ENCODE peak calls at places on chromosomes 12 and 14, in ten cellular contexts. Q is NCI-H510A treated with DMSO at 0.1 percent for 48 hours; U is psoas muscle; A is Calu3; B is left cardiac atrium; V is stomach; H is cardiac fibroblast; J is left ventricle myocardium superior; Z is heart left ventricle; G is stimulated activated CD4-positive, alpha-beta T cell treated with anti-CD3 and anti-CD28 coated beads, Interleukin-4, amount 100 ng/mL, for 1 hour. D is an unnamed sample.
A peak's percentile ranks its signal among the peaks of the same experiment; 100 is the strongest.

GRCh38 chr12:129401572-129401971 is 502.3 kb downstream of the TMEM132D start:
- DNase-seq in Q (no peak), U (no peak), A (no peak), B (no peak), V (peak; percentile 75), H (no peak), J (no peak), Z (no peak), G (no peak), D (no peak)

GRCh38 chr12:111201036-111201435 is 167.9 kb downstream of the PHETA1 start:
- DNase-seq in Q (no peak), U (no peak), A (no peak), B (no peak), V (no peak), H (no peak), J (no peak), Z (no peak), G (no peak), D (no peak)

GRCh38 chr12:110382683-110383082 is 20.8 kb downstream of the ANAPC7 start:
- DNase-seq in Q (no peak), U (no peak), A (no peak), B (no peak), V (no peak), H (no peak), J (no peak), Z (no peak), G (no peak), D (no peak)

GRCh38 chr12:65881348-65881961 is 57.2 kb downstream of the HMGA2 start:
- DNase-seq in Q (no peak), U (peak; percentile 41), A (no peak), B (peak; percentile 41), V (peak; percentile 30), H (peak; percentile 86), J (peak; percentile 46), Z (peak; percentile 28), G (no peak), D (no peak)

GRCh38 chr14:33842299-33842698 is 108.6 kb downstream of the EGLN3 start:
- DNase-seq in Q (no peak), U (no peak), A (peak; percentile 17), B (no peak), V (no peak), H (no peak), J (no peak), Z (no peak), G (no peak), D (no peak)

GRCh38 chr12:6852651-6853354 is 853 bp downstream of the USP5 start:
- DNase-seq in Q (peak; percentile 14), U (no peak), A (peak; percentile 38), B (peak; percentile 56), V (peak; percentile 32), H (peak; percentile 76), J (peak; percentile 39), Z (no peak), G (peak; percentile 70), D (no peak)

GRCh38 chr14:54564071-54564798 is 2.7 kb upstream of the SAMD4A start:
- DNase-seq in Q (peak; percentile 38), U (no peak), A (no peak), B (no peak), V (no peak), H (peak; percentile 72), J (no peak), Z (no peak), G (no peak), D (no peak)

GRCh38 chr12:71799105-71799504 is 40.5 kb upstream of the TBC1D15 start:
- DNase-seq in Q (no peak), U (no peak), A (no peak), B (no peak), V (no peak), H (peak; percentile 42), J (no peak), Z (no peak), G (no peak), D (no peak)